ENCODE peak calls at places on chromosomes 3 and 15, in ten cellular contexts. C is astrocyte; G is thoracic aorta; Z is tibial nerve; P is left ventricle myocardium inferior; Y is CD8-positive, alpha-beta T cell; M is cardiac muscle cell; T is HFF-Myc; W is fibroblast of lung; L is brain microvascular endothelial cell. X is an unnamed sample.

GRCh38 chr3:100042144-100042543 is 72.2 kb downstream of the FILIP1L start:
- DNase-seq in C (peak), G (no peak), Z (no peak), P (no peak), Y (no peak), M (no peak), T (peak), W (peak), L (peak), X (no peak)

GRCh38 chr3:58102371-58102750 is 94.1 kb downstream of the FLNB start:
- DNase-seq in C (peak), G (no peak), Z (no peak), P (no peak), Y (no peak), M (no peak), T (no peak), W (no peak), L (no peak), X (no peak)

GRCh38 chr3:10635446-10636076 is 130.2 kb upstream of the ATP2B2 start:
- DNase-seq in C (no peak), G (no peak), Z (no peak), P (no peak), Y (no peak), M (no peak), T (no peak), W (no peak), L (no peak), X (no peak)

GRCh38 chr3:39644176-39644575 is 165.2 kb upstream of the MYRIP start:
- DNase-seq in C (peak), G (no peak), Z (no peak), P (no peak), Y (no peak), M (no peak), T (peak), W (peak), L (peak), X (no peak)

GRCh38 chr15:92725171-92725570 is 69.6 kb upstream of the FAM174B start:
- DNase-seq in C (no peak), G (no peak), Z (no peak), P (no peak), Y (no peak), M (no peak), T (no peak), W (no peak), L (no peak), X (no peak)

GRCh38 chr3:129703913-129704312 is 97.4 kb upstream of the PLXND1 start:
- DNase-seq in C (no peak), G (no peak), Z (no peak), P (no peak), Y (no peak), M (no peak), T (no peak), W (peak), L (no peak), X (no peak)

GRCh38 chr3:127431066-127431465 is 143.2 kb upstream of the PRR20G start:
- DNase-seq in C (no peak), G (no peak), Z (peak), P (no peak), Y (no peak), M (peak), T (no peak), W (no peak), L (no peak), X (no peak)

GRCh38 chr3:24689353-24689752 is 194.7 kb upstream of the THRB start:
- DNase-seq in C (no peak), G (no peak), Z (no peak), P (no peak), Y (no peak), M (no peak), T (no peak), W (no peak), L (no peak), X (no peak)

GRCh38 chr3:192892981-192893827 is 24.5 kb downstream of the MB21D2 start:
- DNase-seq in C (peak), G (no peak), Z (peak), P (no peak), Y (peak), M (no peak), T (no peak), W (peak), L (peak), X (peak)

GRCh38 chr15:60917469-60918130 is 311.5 kb downstream of the RORA start:
- DNase-seq in C (no peak), G (no peak), Z (peak), P (peak), Y (no peak), M (no peak), T (no peak), W (peak), L (no peak), X (no peak)

DNA sequence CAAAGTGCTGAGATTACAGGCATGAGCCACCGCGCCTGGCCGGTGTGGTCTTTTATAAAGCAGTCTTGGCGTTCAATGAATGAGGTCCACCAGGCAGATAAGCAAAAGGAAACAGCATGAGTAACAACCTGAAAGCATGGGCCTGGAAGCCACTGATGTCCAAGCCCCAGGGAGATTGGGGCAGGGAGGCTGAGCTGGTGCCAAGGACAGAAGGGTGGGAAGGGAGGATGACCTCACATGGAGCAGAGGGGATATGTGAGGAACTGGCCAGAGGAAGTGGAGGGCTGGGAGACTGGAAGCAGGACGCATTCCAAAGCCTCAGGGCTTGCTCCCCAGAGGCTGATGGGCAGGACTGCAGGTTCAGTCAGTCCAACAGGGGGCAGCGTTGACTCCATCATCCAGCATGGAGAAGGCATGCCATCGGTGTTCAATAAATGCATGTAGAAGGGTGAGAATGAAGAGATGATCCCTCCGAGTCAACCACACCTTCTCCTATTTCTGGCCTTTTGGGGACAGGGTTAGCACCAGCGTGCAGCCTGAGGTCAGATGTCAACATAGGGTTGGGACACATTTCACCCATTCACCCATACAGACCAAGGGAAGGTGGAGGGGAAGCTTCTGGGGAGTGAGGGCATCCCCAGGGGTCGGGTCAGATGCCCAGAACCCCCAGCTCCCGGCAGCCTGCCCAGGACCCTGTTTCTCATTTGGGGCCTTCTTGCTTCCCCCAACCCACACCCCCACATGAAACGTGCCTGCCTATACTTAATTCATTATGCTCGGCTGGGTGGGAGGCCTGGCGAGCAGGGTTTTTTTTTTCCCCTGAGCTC is 14.8 kb downstream of the MYL3 start:
- DNase-seq in C (peak), G (no peak), Z (no peak), P (peak), Y (peak), M (no peak), T (no peak), W (peak), L (peak), X (no peak)
- TF ChIP-seq CTCF in C (peak), G (peak), Z (no peak), P (peak), Y (peak), M (peak), T (peak), W (peak), L (peak), X (peak)

DNA sequence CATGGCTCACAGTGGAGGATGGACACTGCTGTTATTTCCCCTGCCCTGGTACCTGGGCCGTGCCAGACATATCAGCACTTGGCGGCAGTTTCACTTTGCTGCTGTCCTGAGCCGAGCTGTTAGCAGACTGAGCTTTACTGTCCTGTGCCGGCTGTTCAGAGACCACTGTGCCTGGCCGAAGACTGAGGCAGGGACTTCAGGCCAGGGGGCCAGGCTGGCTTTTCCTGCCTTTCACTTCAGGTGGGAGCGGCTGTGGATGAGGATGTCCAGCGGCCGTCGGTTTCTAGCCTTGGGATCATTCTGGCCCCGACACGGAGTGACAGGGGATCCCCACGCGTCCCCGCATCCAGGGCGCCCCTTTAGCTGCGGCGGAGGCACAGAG is 1.0 kb downstream of the ATP10A start:
- DNase-seq in C (no peak), G (no peak), Z (no peak), P (no peak), Y (peak), M (no peak), T (no peak), W (peak), L (no peak), X (no peak)
- H3K4me3 ChIP-seq in C (peak), G (peak), Z (peak), P (peak), Y (peak), M (no peak), T (peak), W (peak), L (peak), X (peak)

GRCh38 chr3:144381607-144382006 is 410.0 kb downstream of the DIPK2A start:
- DNase-seq in C (no peak), G (no peak), Z (no peak), P (no peak), Y (no peak), M (no peak), T (no peak), W (no peak), L (no peak), X (no peak)
- TF ChIP-seq CTCF in C (no peak), G (no peak), Z (no peak), P (no peak), Y (no peak), M (no peak), T (no peak), W (no peak), L (no peak), X (no peak)

GRCh38 chr3:23439080-23439479 is 236.0 kb downstream of the UBE2E2 start:
- DNase-seq in C (no peak), G (no peak), Z (no peak), P (no peak), Y (no peak), M (no peak), T (no peak), W (no peak), L (no peak), X (no peak)
- H3K4me3 ChIP-seq in C (no peak), G (no peak), Z (no peak), P (no peak), Y (no peak), M (no peak), T (no peak), W (no peak), L (no peak), X (no peak)

X was measured in GM12864.